ENCODE peak calls at places on chromosomes 11 and 22, in five cellular contexts. K, U, B, V and R are unnamed samples.

GRCh38 chr11:66068923-66069714 is 953 bp upstream of the PACS1 start:
- DNase-seq in U (peak), B (peak), K (peak), V (no peak), R (no peak)

GRCh38 chr22:26921726-26922125 is 264.3 kb downstream of the MIAT start:
- DNase-seq in B (no peak), K (no peak), V (no peak), U (no peak), R (no peak)

GRCh38 chr11:74019104-74019738 is 10.3 kb upstream of the UCP3 start:
- DNase-seq in U (no peak), B (no peak), K (no peak), V (no peak), R (no peak)

GRCh38 chr11:92225206-92225562 is 566 bp downstream of the FAT3 start:
- DNase-seq in B (no peak), U (no peak), K (peak), V (no peak), R (no peak)

GRCh38 chr11:61113209-61113608 is 10.9 kb downstream of the CD5 start:
- DNase-seq in K (no peak), B (no peak), U (no peak), V (no peak), R (no peak)

GRCh38 chr11:1887451-1888346 is 4.0 kb downstream of the PRR33 start:
- DNase-seq in B (no peak), U (no peak), V (no peak), K (no peak), R (no peak)

GRCh38 chr11:111265421-111265820 is 19.9 kb downstream of the POU2AF2 start:
- DNase-seq in B (no peak), K (no peak), V (no peak), U (no peak), R (no peak)

GRCh38 chr11:30914143-30914762 is 328.1 kb upstream of the MPPED2 start:
- DNase-seq in U (peak), B (peak), V (no peak), K (peak), R (peak)

GRCh38 chr11:78214331-78215194 is 25.8 kb downstream of the USP35 start:
- DNase-seq in U (no peak), V (no peak), K (no peak), B (no peak), R (no peak)

GRCh38 chr22:49404576-49405199 is 423.0 kb downstream of the BRD1 start:
- DNase-seq in B (no peak), U (no peak), V (no peak), K (peak), R (no peak)

GRCh38 chr11:111723595-111723994 is 42.6 kb downstream of the PPP2R1B start:
- DNase-seq in B (no peak), V (no peak), K (no peak), U (no peak), R (no peak)

GRCh38 chr11:124935548-124936514 is at the start of gene HEPACAM:
- DNase-seq in K (no peak), V (no peak), B (no peak), U (no peak), R (no peak)

GRCh38 chr11:91248199-91248807 is 976.3 kb upstream of the FAT3 start:
- DNase-seq in U (peak), K (peak), V (no peak), B (peak), R (no peak)

GRCh38 chr11:60848714-60849151 is 6.8 kb downstream of the CCDC86 start:
- DNase-seq in B (no peak), K (no peak), V (no peak), U (no peak), R (no peak)

GRCh38 chr11:63212742-63213141 is 30.7 kb downstream of the SLC22A25 start:
- DNase-seq in U (no peak), K (peak), B (no peak), V (no peak), R (no peak)

GRCh38 chr22:50489363-50490243 is 2.9 kb downstream of the MIOX start:
- DNase-seq in B (no peak), U (no peak), K (no peak), V (no peak), R (no peak)

GRCh38 chr11:100677796-100678195 is 9.3 kb upstream of the ARHGAP42 start:
- DNase-seq in U (no peak), B (no peak), V (no peak), K (no peak), R (no peak)

GRCh38 chr11:112962854-112963367 is 1.7 kb downstream of the NCAM1 start:
- DNase-seq in K (peak), V (no peak), B (no peak), U (peak), R (no peak)

GRCh38 chr11:112958670-112959069 is 2.5 kb upstream of the NCAM1 start:
- DNase-seq in U (no peak), V (no peak), K (no peak), B (no peak), R (no peak)

GRCh38 chr11:112961751-112962747 is 829 bp downstream of the NCAM1 start:
- DNase-seq in V (no peak), B (no peak), K (peak), U (peak), R (no peak)

GRCh38 chr11:112963368-112963955 is 2.2 kb downstream of the NCAM1 start:
- DNase-seq in V (no peak), U (no peak), K (peak), B (no peak), R (no peak)

GRCh38 chr11:112961146-112961668 is at the start of gene NCAM1:
- DNase-seq in V (no peak), K (peak), B (peak), U (peak), R (no peak)
- H3K27ac ChIP-seq in V (no peak), K (peak), B (no peak), U (peak), R (no peak)

GRCh38 chr22:29994027-29994715 is 86.1 kb upstream of the HORMAD2 start:
- DNase-seq in V (no peak), K (no peak), U (no peak), B (peak), R (peak)
- H3K27ac ChIP-seq in V (peak), K (no peak), U (no peak), B (no peak), R (peak)

DNA sequence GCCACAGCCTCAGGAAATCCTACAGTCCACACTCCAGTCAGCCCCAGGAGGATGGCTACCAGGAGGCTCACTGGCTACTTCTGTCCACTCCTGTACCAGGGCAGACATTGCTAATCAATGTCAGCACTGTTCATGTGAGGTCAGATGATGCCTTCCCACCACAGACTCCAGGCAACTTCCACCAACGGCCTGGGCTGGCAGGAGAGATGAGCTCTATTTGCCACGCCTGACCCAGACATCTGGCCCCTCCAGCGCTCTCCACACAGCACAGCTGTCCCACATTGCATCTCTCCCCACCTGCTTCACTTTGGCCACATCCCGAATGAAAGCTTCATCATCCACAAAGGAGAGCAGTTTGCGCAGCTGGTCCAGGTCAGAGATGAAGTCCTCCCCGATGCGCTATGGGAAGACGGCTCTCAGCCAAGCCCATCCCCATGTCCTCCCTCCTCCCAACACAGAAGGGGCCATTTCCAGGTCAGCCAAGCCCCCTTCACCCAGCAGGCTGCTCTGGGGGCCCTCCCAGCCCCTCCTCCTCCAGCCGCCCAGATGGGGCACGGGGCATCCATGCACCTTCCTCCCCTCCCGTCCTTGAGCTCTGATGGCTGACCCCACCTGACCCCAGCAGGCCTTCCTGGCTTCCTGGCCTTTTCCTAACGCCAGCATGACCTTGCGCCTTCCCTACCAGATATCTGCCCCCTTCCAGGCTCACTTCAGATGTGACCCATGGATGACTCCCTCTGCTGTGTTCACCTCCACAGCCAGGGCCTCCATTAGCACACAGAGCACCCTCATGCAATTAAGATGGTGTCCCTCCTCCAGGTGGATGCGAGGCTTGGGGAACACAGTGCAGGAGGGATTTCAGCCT is 7.4 kb downstream of the PYGM start:
- DNase-seq in V (no peak), K (no peak), U (no peak), B (no peak), R (no peak)
- H3K27ac ChIP-seq in V (no peak), K (no peak), U (no peak), B (no peak), R (no peak)

GRCh38 chr11:17353228-17354021 is 1.8 kb downstream of the NCR3LG1 start:
- DNase-seq in B (peak), U (peak), V (no peak), K (peak), R (no peak)

GRCh38 chr11:17352925-17353227 is 1.3 kb downstream of the NCR3LG1 start:
- DNase-seq in U (peak), K (peak), V (no peak), B (peak), R (no peak)

GRCh38 chr11:17351171-17351509 is 460 bp upstream of the NCR3LG1 start:
- DNase-seq in B (no peak), V (no peak), K (no peak), U (no peak), R (no peak)

GRCh38 chr11:17351510-17352176 is at the start of gene NCR3LG1:
- DNase-seq in B (peak), V (no peak), K (peak), U (peak), R (no peak)

GRCh38 chr11:17354070-17354924 is 2.7 kb downstream of the NCR3LG1 start:
- DNase-seq in K (peak), B (peak), U (peak), V (no peak), R (no peak)
- H3K27ac ChIP-seq in K (peak), B (no peak), U (no peak), V (peak), R (no peak)

GRCh38 chr22:32474635-32475427 is at the start of gene FBXO7:
- DNase-seq in V (no peak), K (peak), B (peak), U (peak), R (peak)
- H3K27ac ChIP-seq in V (peak), K (peak), B (peak), U (peak), R (peak)

DNA sequence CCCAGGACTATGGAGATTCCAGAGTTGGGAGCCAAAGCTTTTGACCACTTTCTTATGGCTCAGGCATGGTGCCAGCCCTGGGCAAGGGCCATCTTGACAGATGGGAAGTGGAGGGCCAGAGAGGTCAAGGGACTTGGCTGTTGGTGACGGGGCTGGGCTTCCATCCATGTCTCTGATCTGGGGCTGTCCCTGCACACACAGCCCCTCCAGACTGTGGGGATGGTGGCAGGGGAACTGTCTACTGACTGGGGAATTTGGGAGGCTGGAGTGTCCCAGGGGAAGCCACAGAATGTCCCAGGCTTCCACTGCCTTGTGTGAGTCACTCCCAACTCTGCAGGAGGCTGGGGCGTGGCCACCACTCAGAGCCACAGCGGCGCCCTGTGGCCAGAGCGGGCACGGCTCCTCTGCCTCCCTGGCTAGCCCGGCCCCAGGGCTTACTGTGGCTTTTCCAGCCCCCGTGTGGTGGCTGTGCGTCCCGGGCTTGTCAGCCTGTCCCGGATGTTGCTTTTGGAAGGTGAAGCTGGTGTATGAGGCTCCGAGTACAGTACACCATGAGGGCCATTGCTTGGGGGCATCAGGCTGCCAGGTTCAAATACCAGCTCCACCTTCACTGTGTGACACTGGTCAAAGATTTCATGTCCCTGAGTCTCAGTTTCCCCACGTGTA is 19.6 kb downstream of the C22orf23 start:
- DNase-seq in V (peak), K (peak), B (peak), U (peak), R (peak)
- H3K27ac ChIP-seq in V (peak), K (no peak), B (peak), U (peak), R (peak)

GRCh38 chr11:126006068-126006467 is 56.6 kb downstream of the CDON start:
- DNase-seq in K (no peak), U (no peak), B (no peak), V (no peak), R (no peak)

GRCh38 chr11:126011220-126011619 is 51.4 kb downstream of the CDON start:
- DNase-seq in B (no peak), U (no peak), V (no peak), K (peak), R (no peak)

GRCh38 chr11:126008956-126009355 is 53.7 kb downstream of the CDON start:
- DNase-seq in B (no peak), U (no peak), K (no peak), V (no peak), R (no peak)

GRCh38 chr11:126002181-126002580 is 56.3 kb downstream of the VSIG10L2 start:
- DNase-seq in B (no peak), V (no peak), K (no peak), U (no peak), R (no peak)

GRCh38 chr11:126007263-126007662 is 55.4 kb downstream of the CDON start:
- DNase-seq in K (no peak), V (no peak), B (peak), U (no peak), R (peak)
- H3K27ac ChIP-seq in K (no peak), V (no peak), B (no peak), U (no peak), R (no peak)

GRCh38 chr11:96313163-96313562 is 29.8 kb downstream of the MAML2 start:
- DNase-seq in B (no peak), K (no peak), U (no peak), V (no peak), R (no peak)
- H3K27ac ChIP-seq in B (peak), K (no peak), U (no peak), V (peak), R (peak)